ENCODE peak calls at places on chromosomes 12 and 14, in four cellular contexts. J is T-cell; D is NCI-H1694 treated with DMSO at 0.1 percent for 48 hours; N is natural killer cell treated with Interleukin-12 subunit alpha and Interleukin-12 subunit beta and Interleukin-15 and Interleukin-18, amount 100 ng/mL, for 72 hours. C is an unnamed sample.

GRCh38 chr12:24681570-24681969 is 267.3 kb downstream of the BCAT1 start:
- DNase-seq in J (no peak), D (no peak), N (no peak), C (no peak)

GRCh38 chr12:51974646-51975045 is 23.1 kb downstream of the ACVR1B start:
- DNase-seq in J (no peak), D (no peak), N (no peak), C (no peak)

GRCh38 chr14:69481815-69482568 is 2.5 kb upstream of the PLEKHD1 start:
- DNase-seq in J (no peak), D (no peak), N (no peak), C (no peak)

GRCh38 chr12:69105101-69105613 is 134.2 kb upstream of the CPSF6 start:
- DNase-seq in J (no peak), D (no peak), N (no peak), C (no peak)

GRCh38 chr12:97375310-97375709 is 87.3 kb upstream of the RMST start:
- DNase-seq in J (no peak), D (no peak), N (no peak), C (no peak)

GRCh38 chr12:22477166-22477893 is 67.0 kb downstream of the C2CD5 start:
- DNase-seq in J (no peak), D (no peak), N (no peak), C (peak)

GRCh38 chr12:569803-570236 is 93.4 kb downstream of the NINJ2 start:
- DNase-seq in J (peak), D (peak), N (peak), C (peak)

GRCh38 chr12:14313379-14313778 is 52.1 kb upstream of the ATF7IP start:
- DNase-seq in J (no peak), D (no peak), N (no peak), C (peak)

GRCh38 chr12:42076976-42077375 is 67.7 kb downstream of the GXYLT1 start:
- DNase-seq in J (no peak), D (no peak), N (no peak), C (no peak)

GRCh38 chr12:113470871-113471618 is 626 bp downstream of the LHX5 start:
- DNase-seq in J (no peak), D (no peak), N (no peak), C (no peak)

GRCh38 chr14:36683083-36683724 is 21.5 kb downstream of the PAX9 start:
- DNase-seq in J (no peak), D (no peak), N (no peak), C (no peak)

C was measured in AG10803.